ENCODE peak calls at places on chromosome 5, in six cellular contexts. I is fibroblast of pulmonary artery, G is prostate gland, E is heart left ventricle, L is breast epithelium, Y is uterus. F is an unnamed sample.

GRCh38 chr5:106523842-106524241 is 1146.9 kb downstream of the EFNA5 start:
- DNase-seq in I (no peak), G (no peak), E (no peak), L (no peak), Y (no peak), F (no peak)

GRCh38 chr5:39501403-39501802 is 76.6 kb upstream of the DAB2 start:
- DNase-seq in I (peak), G (no peak), E (peak), L (no peak), Y (peak), F (peak)

GRCh38 chr5:28254846-28255245 is 1216.5 kb upstream of the CDH9 start:
- DNase-seq in I (no peak), G (no peak), E (no peak), L (no peak), Y (no peak), F (no peak)

GRCh38 chr5:142095651-142096330 is 12.8 kb upstream of the NDFIP1 start:
- DNase-seq in I (no peak), G (peak), E (no peak), L (peak), Y (no peak), F (no peak)

GRCh38 chr5:79806741-79807140 is 117.1 kb downstream of the CMYA5 start:
- DNase-seq in I (peak), G (no peak), E (peak), L (no peak), Y (no peak), F (no peak)

GRCh38 chr5:107661038-107661649 is 9.6 kb downstream of the EFNA5 start:
- DNase-seq in I (no peak), G (no peak), E (no peak), L (no peak), Y (no peak), F (no peak)

GRCh38 chr5:74378464-74378863 is 262.1 kb downstream of the ENC1 start:
- DNase-seq in I (peak), G (no peak), E (no peak), L (peak), Y (no peak), F (no peak)

GRCh38 chr5:113067635-113068344 is 91.2 kb downstream of the DCP2 start:
- DNase-seq in I (no peak), G (no peak), E (no peak), L (no peak), Y (no peak), F (no peak)

GRCh38 chr5:151003503-151003860 is 16.9 kb upstream of the GPX3 start:
- DNase-seq in I (no peak), G (no peak), E (no peak), L (no peak), Y (no peak), F (no peak)

GRCh38 chr5:124402144-124402581 is 344.3 kb downstream of the ZNF608 start:
- DNase-seq in I (peak), G (peak), E (no peak), L (peak), Y (no peak), F (peak)

GRCh38 chr5:170631471-170632195 is 127.8 kb downstream of the KCNIP1 start:
- DNase-seq in I (no peak), G (no peak), E (peak), L (peak), Y (no peak), F (no peak)

GRCh38 chr5:172778223-172778814 is 7.3 kb upstream of the DUSP1 start:
- DNase-seq in I (peak), G (no peak), E (no peak), L (no peak), Y (peak), F (peak)

GRCh38 chr5:76500633-76501393 is 97.7 kb downstream of the IQGAP2 start:
- DNase-seq in I (no peak), G (no peak), E (no peak), L (no peak), Y (no peak), F (no peak)

GRCh38 chr5:33662721-33663435 is 222.1 kb downstream of the TARS1 start:
- DNase-seq in I (peak), G (no peak), E (no peak), L (no peak), Y (no peak), F (no peak)

GRCh38 chr5:139893873-139894272 is 98.3 kb downstream of the PSD2 start:
- DNase-seq in I (no peak), G (no peak), E (peak), L (no peak), Y (no peak), F (no peak)

GRCh38 chr5:149782018-149782899 is 52.1 kb downstream of the PPARGC1B start:
- DNase-seq in I (peak), G (no peak), E (peak), L (no peak), Y (no peak), F (no peak)

GRCh38 chr5:40672440-40672839 is 7.3 kb upstream of the PTGER4 start:
- DNase-seq in I (no peak), G (no peak), E (no peak), L (no peak), Y (no peak), F (no peak)

GRCh38 chr5:1762878-1763547 is 36.6 kb downstream of the MRPL36 start:
- DNase-seq in I (no peak), G (no peak), E (no peak), L (no peak), Y (peak), F (no peak)

GRCh38 chr5:181189962-181190710 is 14.9 kb downstream of the TRIM7 start:
- DNase-seq in I (no peak), G (no peak), E (no peak), L (no peak), Y (no peak), F (no peak)

GRCh38 chr5:39876146-39876545 is 451.4 kb upstream of the DAB2 start:
- DNase-seq in I (no peak), G (no peak), E (no peak), L (no peak), Y (no peak), F (no peak)

GRCh38 chr5:75869891-75870290 is 152.7 kb upstream of the POC5 start:
- DNase-seq in I (no peak), G (no peak), E (no peak), L (no peak), Y (no peak), F (no peak)

GRCh38 chr5:65480306-65480865 is 1.3 kb downstream of the ADAMTS6 start:
- DNase-seq in I (peak), G (peak), E (peak), L (peak), Y (peak), F (no peak)

GRCh38 chr5:23994581-23995370 is 487.4 kb downstream of the PRDM9 start:
- DNase-seq in I (no peak), G (no peak), E (no peak), L (no peak), Y (no peak), F (no peak)

GRCh38 chr5:79666758-79667157 is 22.9 kb upstream of the CMYA5 start:
- DNase-seq in I (no peak), G (no peak), E (no peak), L (no peak), Y (no peak), F (no peak)

GRCh38 chr5:134568761-134569725 is 43.6 kb downstream of the JADE2 start:
- DNase-seq in I (peak), G (peak), E (peak), L (peak), Y (peak), F (no peak)

GRCh38 chr5:132469380-132470372 is 20.9 kb downstream of the IRF1 start:
- DNase-seq in I (peak), G (no peak), E (no peak), L (no peak), Y (peak), F (no peak)

GRCh38 chr5:176557846-176558245 is 8.7 kb downstream of the CDHR2 start:
- DNase-seq in I (no peak), G (no peak), E (no peak), L (no peak), Y (no peak), F (no peak)

GRCh38 chr5:127101533-127101932 is 28.2 kb upstream of the C5orf63 start:
- DNase-seq in I (no peak), G (no peak), E (no peak), L (no peak), Y (no peak), F (no peak)

GRCh38 chr5:158056426-158056825 is 197.5 kb upstream of the CLINT1 start:
- DNase-seq in I (peak), G (no peak), E (no peak), L (no peak), Y (no peak), F (no peak)

GRCh38 chr5:115457574-115457973 is 87.0 kb downstream of the FEM1C start:
- DNase-seq in I (no peak), G (no peak), E (no peak), L (no peak), Y (no peak), F (no peak)

GRCh38 chr5:125134216-125135081 is 388.0 kb upstream of the ZNF608 start:
- DNase-seq in I (peak), G (no peak), E (no peak), L (no peak), Y (no peak), F (peak)

GRCh38 chr5:180105827-180106312 is 34.3 kb upstream of the RNF130 start:
- DNase-seq in I (peak), G (no peak), E (no peak), L (no peak), Y (no peak), F (no peak)

GRCh38 chr5:128224336-128224735 is 140.8 kb downstream of the SLC12A2 start:
- DNase-seq in I (peak), G (no peak), E (no peak), L (no peak), Y (no peak), F (no peak)

GRCh38 chr5:132422720-132423442 is 53.4 kb downstream of the SLC22A5 start:
- DNase-seq in I (peak), G (no peak), E (peak), L (no peak), Y (no peak), F (no peak)

GRCh38 chr5:36877667-36878420 is 1.3 kb downstream of the NIPBL start:
- DNase-seq in I (peak), G (no peak), E (no peak), L (no peak), Y (no peak), F (no peak)

GRCh38 chr5:153480401-153480800 is 10.1 kb upstream of the GRIA1 start:
- DNase-seq in I (peak), G (no peak), E (no peak), L (no peak), Y (no peak), F (no peak)

GRCh38 chr5:1421521-1422341 is 23.5 kb downstream of the SLC6A3 start:
- DNase-seq in I (no peak), G (no peak), E (no peak), L (no peak), Y (no peak), F (no peak)

GRCh38 chr5:143448518-143448917 is 45.0 kb upstream of the NR3C1 start:
- DNase-seq in I (no peak), G (no peak), E (no peak), L (no peak), Y (no peak), F (no peak)

GRCh38 chr5:82808960-82809359 is 268.2 kb downstream of the TMEM167A start:
- DNase-seq in I (peak), G (no peak), E (no peak), L (no peak), Y (no peak), F (no peak)
- H3K4me3 ChIP-seq in I (no peak), G (no peak), E (no peak), L (no peak), Y (no peak), F (no peak)

DNA sequence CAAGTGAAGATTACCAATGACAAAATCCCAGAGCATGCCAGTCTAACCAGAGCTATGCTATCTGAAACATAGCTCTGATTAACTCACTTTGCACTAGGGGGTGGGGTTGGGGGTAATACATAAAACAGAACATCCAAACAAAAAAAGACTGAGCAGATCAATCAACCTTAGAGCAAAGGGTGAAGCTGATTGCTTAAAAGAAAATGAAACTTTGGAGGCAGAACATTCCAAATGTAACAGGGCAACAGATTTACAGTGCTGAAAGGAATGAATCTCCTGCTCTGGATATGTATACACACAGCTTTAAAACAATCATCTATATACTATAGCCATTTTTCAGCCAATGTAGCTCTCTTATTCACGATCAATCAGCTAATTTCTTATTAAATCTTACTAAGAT is 4.9 kb downstream of the IL6ST start:
- DNase-seq in I (no peak), G (no peak), E (no peak), L (no peak), Y (no peak), F (no peak)
- H3K4me3 ChIP-seq in I (peak), G (no peak), E (no peak), L (peak), Y (no peak), F (no peak)

DNA sequence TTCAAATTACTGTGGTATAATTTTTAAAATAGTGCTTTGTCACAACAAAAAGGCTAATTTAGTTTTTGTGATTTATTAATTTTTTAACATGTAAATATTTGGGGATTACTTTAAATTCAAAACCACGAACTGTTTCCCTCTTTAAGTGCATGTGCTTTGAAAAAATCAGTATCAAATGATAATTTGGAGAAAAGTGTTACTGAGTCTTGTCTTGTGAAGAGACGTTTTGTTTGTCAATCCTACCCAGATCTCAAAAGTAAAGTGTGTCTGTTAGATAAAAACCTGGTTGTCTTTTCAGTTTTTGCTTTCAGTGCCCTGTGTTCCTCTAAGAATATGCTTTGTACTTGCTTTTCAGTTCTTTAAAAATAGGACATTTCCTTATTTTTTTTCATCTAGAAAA is 7.7 kb downstream of the ZSWIM6 start:
- DNase-seq in I (no peak), G (no peak), E (no peak), L (no peak), Y (no peak), F (no peak)
- H3K4me3 ChIP-seq in I (no peak), G (no peak), E (no peak), L (no peak), Y (no peak), F (no peak)

GRCh38 chr5:15499528-15500325 is at the start of gene FBXL7:
- DNase-seq in I (peak), G (peak), E (peak), L (no peak), Y (peak), F (no peak)
- H3K4me3 ChIP-seq in I (peak), G (peak), E (peak), L (peak), Y (peak), F (peak)

GRCh38 chr5:99130081-99130480 is 201.3 kb upstream of the CHD1 start:
- DNase-seq in I (no peak), G (no peak), E (no peak), L (no peak), Y (no peak), F (no peak)
- H3K4me3 ChIP-seq in I (no peak), G (no peak), E (no peak), L (no peak), Y (no peak), F (no peak)

DNA sequence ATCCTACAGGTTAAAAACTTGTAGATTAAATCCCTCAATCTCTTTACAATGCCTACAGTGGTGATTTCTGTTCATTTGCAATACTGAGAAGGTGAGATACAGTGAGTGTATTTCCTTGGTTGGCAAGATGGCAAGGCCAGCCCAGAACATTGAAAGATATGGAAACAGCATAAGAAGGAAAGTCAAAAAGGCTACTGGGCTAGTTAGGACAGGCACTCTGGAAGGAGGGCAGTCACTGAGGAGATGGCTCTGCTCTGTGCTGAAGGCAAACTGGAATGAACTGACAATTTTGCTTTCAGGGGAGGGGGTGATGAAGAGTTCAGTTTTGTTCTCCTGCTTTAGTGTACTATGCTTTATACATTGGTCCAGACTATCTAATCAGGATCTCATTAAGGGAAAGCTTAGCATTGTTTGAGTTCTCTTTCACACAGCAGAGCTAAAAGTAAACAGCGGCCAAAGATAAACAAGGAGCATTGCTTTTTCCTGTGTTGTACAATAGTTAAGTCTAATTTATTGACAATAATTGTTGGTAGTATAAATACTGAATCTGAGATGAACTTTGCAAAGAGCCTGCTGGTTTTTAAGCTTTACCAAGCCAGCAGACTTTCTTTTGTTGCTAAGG is 355.7 kb downstream of the ARRDC3 start:
- DNase-seq in I (no peak), G (no peak), E (no peak), L (no peak), Y (no peak), F (no peak)
- H3K4me3 ChIP-seq in I (no peak), G (no peak), E (no peak), L (no peak), Y (no peak), F (no peak)